ENCODE peak calls at places on chromosomes 2 and 18, in nine cellular contexts. I is AG10803, Y is foreskin keratinocyte, Q is sigmoid colon, S is Peyer's patch, F is hepatocyte, L is cardiac muscle cell, D is endodermal cell, K is B cell. W is an unnamed sample.

GRCh38 chr2:46116616-46117015 is 180.6 kb upstream of the EPAS1 start:
- DNase-seq in K (no peak), F (no peak), D (no peak), Y (no peak), S (no peak), L (no peak), I (peak; percentile 77), Q (no peak), W (no peak)

GRCh38 chr2:8249191-8249590 is 432.7 kb upstream of the ID2 start:
- DNase-seq in Q (no peak), L (no peak), Y (no peak), K (no peak), F (no peak), S (no peak), I (peak; percentile 8), D (no peak), W (no peak)

GRCh38 chr2:225171350-225171749 is 129.1 kb upstream of the DOCK10 start:
- DNase-seq in S (no peak), I (no peak), Y (no peak), Q (no peak), D (no peak), F (no peak), L (no peak), K (no peak), W (no peak)

GRCh38 chr2:8535821-8536685 is 145.8 kb upstream of the ID2 start:
- DNase-seq in Y (no peak), Q (peak; percentile 66), K (no peak), I (no peak), S (no peak), L (no peak), D (no peak), F (no peak), W (no peak)

GRCh38 chr2:223735659-223736244 is 101.6 kb downstream of the AP1S3 start:
- DNase-seq in L (no peak), F (peak; percentile 26), K (no peak), D (no peak), Y (peak; percentile 96), I (peak; percentile 81), Q (no peak), S (no peak), W (no peak)

GRCh38 chr2:205872716-205873115 is 190.4 kb downstream of the NRP2 start:
- DNase-seq in Y (no peak), F (no peak), D (no peak), L (no peak), K (no peak), Q (no peak), S (no peak), I (no peak), W (no peak)

GRCh38 chr2:70870790-70871189 is 35.2 kb upstream of the CD207 start:
- DNase-seq in Q (no peak), I (no peak), Y (no peak), K (no peak), L (no peak), F (no peak), S (no peak), D (peak; percentile 46), W (no peak)

GRCh38 chr2:157339965-157340655 is 14.5 kb upstream of the ERMN start:
- DNase-seq in F (no peak), K (no peak), I (peak; percentile 3), L (no peak), S (no peak), D (no peak), Y (no peak), Q (no peak), W (no peak)

GRCh38 chr2:133817680-133818566 is 249.7 kb upstream of the NCKAP5 start:
- DNase-seq in Q (no peak), F (peak; percentile 70), L (no peak), K (no peak), S (no peak), D (no peak), Y (peak; percentile 93), I (peak; percentile 95), W (no peak)

GRCh38 chr2:151827564-151828142 is 568 bp downstream of the ARL5A start:
- DNase-seq in D (peak; percentile 68), S (peak; percentile 38), K (peak; percentile 15), I (peak; percentile 21), F (peak; percentile 43), L (peak; percentile 40), Q (peak; percentile 84), Y (no peak), W (peak; percentile 9)

GRCh38 chr18:76747676-76748075 is 74.7 kb upstream of the ZNF236 start:
- DNase-seq in I (no peak), D (no peak), F (no peak), Q (no peak), Y (no peak), K (no peak), L (no peak), S (no peak), W (no peak)

GRCh38 chr2:204655101-204655500 is 109.8 kb downstream of the PARD3B start:
- DNase-seq in I (peak; percentile 91), S (no peak), L (no peak), F (no peak), K (no peak), Q (no peak), D (no peak), Y (peak; percentile 23), W (no peak)

GRCh38 chr2:33436083-33436482 is 40.4 kb upstream of the RASGRP3 start:
- DNase-seq in Q (no peak), F (no peak), D (no peak), Y (no peak), S (no peak), L (peak; percentile 41), K (no peak), I (no peak), W (no peak)

GRCh38 chr2:156673981-156674380 is 237.8 kb downstream of the GPD2 start:
- DNase-seq in I (no peak), Y (no peak), D (no peak), Q (no peak), K (no peak), L (no peak), F (no peak), S (no peak), W (no peak)

GRCh38 chr2:180238729-180239128 is 231.6 kb upstream of the CWC22 start:
- DNase-seq in K (no peak), Q (no peak), F (no peak), D (no peak), Y (no peak), I (no peak), L (no peak), S (no peak), W (no peak)

DNA sequence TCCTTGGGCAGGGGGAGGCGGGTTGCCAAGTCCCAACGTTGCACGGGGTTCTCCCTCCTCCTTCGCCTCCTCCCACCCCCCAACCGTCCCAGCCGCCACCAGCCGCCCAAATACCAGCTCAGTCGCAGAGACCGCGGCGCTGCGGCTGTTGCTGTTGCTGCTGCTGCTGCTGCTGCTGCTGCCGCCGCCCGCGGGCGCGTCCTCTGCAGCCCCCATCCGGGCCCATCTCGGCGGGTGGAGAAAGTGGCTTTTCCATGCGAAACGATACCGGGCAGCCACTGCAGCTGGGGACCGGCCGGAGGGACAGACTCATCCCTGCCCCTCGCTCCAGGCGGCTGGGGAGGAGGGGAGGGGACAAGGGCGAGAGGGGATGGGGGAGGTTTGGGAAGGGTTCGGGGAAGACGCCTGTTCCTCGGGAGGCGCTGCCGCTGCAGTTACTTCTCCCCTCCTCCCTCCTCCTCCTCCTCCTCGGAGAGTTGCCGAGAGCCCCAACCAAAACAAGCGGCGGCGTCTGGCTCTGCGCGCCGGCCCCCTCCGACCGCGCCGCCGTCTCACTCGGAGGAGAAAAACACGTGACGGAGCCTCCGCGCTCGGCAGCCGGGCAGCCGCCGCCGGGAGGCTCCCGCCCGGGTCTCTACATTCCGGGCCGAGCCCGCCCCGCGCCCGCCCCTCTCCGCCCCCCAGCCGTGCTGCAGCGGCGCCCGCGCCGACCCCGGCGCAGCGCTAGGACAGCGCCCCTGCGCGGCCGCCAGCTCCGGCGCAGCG is at the start of gene IRS1:
- DNase-seq in F (peak; percentile 96), D (peak; percentile 91), I (peak; percentile 81), Y (no peak), L (peak; percentile 92), K (peak; percentile 89), Q (peak; percentile 91), S (peak; percentile 59), W (peak; percentile 60)
- TF ChIP-seq CTCF in F (no peak), D (peak; percentile 63), I (peak; percentile 1), Y (no peak), L (no peak), K (peak; percentile 62), Q (no peak), S (no peak), W (peak; percentile 64)

DNA sequence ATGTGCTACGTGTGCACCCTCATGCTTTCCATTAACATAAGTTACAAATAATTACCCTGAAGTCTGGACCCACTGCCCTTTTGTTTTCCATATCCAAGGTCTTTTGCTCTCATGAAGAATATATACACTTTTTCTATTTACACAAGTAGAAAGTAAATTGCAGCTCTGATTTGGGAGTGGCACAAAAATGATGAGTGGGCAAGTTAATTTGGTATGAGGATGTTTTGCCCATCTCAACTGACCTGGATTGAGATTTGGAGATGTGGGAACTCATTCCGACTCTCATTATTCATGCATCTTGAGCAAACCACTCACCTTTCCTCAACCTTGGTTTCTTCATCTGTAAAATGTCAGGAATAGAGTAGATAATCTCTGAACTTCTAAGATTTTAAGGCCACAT is 53.6 kb upstream of the TMEM17 start:
- DNase-seq in L (no peak), S (no peak), F (no peak), Q (no peak), Y (no peak), K (no peak), D (no peak), I (no peak), W (no peak)
- TF ChIP-seq CTCF in L (no peak), S (no peak), F (no peak), Q (no peak), Y (no peak), K (no peak), D (no peak), I (no peak), W (no peak)

GRCh38 chr2:17353268-17353667 is 165.0 kb downstream of the RAD51AP2 start:
- DNase-seq in S (no peak), D (no peak), F (no peak), K (no peak), Q (no peak), L (no peak), I (no peak), Y (no peak), W (no peak)

GRCh38 chr2:17355608-17356329 is 162.5 kb downstream of the RAD51AP2 start:
- DNase-seq in I (no peak), Q (no peak), K (no peak), F (no peak), L (no peak), Y (no peak), S (no peak), D (no peak), W (no peak)
- TF ChIP-seq CTCF in I (no peak), Q (no peak), K (no peak), F (no peak), L (no peak), Y (no peak), S (no peak), D (no peak), W (no peak)

DNA sequence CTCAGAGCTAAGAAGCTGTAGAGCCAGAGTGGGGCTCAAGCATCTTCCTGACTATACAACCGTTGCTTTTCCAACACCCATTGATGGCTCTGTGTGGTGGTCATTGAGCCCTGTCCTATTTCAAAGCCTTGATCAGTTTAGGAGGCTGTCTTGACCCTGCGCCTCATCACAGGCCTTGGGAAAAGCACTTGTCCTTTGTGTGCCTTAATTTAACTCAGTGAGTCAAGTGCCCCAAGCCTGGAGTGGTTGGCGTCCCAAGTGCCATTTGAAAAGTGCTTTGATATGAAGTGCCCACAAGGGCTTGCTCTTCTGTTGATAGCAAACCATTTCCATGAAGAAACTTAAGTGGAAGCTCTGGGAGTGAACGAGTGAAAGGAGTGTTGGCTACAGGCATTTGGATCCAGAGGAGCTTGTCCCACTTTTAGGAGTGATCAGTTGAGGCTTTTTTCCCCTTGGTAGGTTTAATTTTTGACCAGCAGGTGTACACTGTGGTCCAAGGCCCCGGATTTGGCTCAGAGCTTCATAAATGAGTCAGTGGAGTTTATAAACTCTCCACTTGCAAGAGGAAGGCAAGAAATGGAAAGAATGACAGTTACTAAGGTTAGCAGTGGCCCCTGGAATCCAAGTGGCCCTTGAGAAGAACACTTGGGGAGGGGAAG is 50.3 kb downstream of the ACTR2 start:
- DNase-seq in K (no peak), I (no peak), Y (no peak), D (no peak), F (no peak), L (peak; percentile 94), S (no peak), Q (no peak), W (no peak)
- TF ChIP-seq CTCF in K (no peak), I (no peak), Y (peak; percentile 23), D (no peak), F (no peak), L (no peak), S (no peak), Q (no peak), W (no peak)